ENCODE peak calls at places on chromosome 17, in four cellular contexts. Q is IMR-90, K is HepG2, A is K562. W is an unnamed sample.

GRCh38 chr17:79707441-79707850 is 23.3 kb upstream of the ENPP7 start:
- DNase-seq in K (no peak), Q (no peak), A (no peak), W (no peak)

GRCh38 chr17:81513669-81514484 is 1.3 kb upstream of the ACTG1 start:
- DNase-seq in K (peak), Q (peak), A (no peak), W (peak)

GRCh38 chr17:33751702-33752065 is 458.6 kb upstream of the ASIC2 start:
- DNase-seq in Q (no peak), K (no peak), A (no peak), W (no peak)

GRCh38 chr17:37089998-37090397 is 141.2 kb downstream of the AATF start:
- DNase-seq in A (no peak), K (no peak), Q (no peak), W (no peak)

GRCh38 chr17:43140396-43141332 is 15.5 kb upstream of the BRCA1 start:
- DNase-seq in A (no peak), Q (no peak), K (no peak), W (no peak)

GRCh38 chr17:68035523-68036303 is at the start of gene KPNA2:
- DNase-seq in A (peak), K (peak), Q (peak), W (peak)

GRCh38 chr17:78737332-78737731 is 44.7 kb downstream of the CYTH1 start:
- DNase-seq in Q (peak), A (peak), K (no peak), W (no peak)

GRCh38 chr17:29567362-29568330 is 809 bp upstream of the ABHD15 start:
- DNase-seq in Q (peak), K (peak), A (peak), W (peak)

GRCh38 chr17:66372182-66372581 is 69.8 kb downstream of the PRKCA start:
- DNase-seq in A (no peak), Q (no peak), K (no peak), W (no peak)

GRCh38 chr17:76551685-76552084 is 11.8 kb downstream of the PRCD start:
- DNase-seq in A (no peak), K (no peak), Q (no peak), W (no peak)

GRCh38 chr17:72978593-72979218 is 113.8 kb downstream of the SLC39A11 start:
- DNase-seq in K (no peak), A (peak), Q (no peak), W (no peak)

GRCh38 chr17:27285501-27285900 is 8.4 kb upstream of the WSB1 start:
- DNase-seq in A (no peak), Q (no peak), K (no peak), W (no peak)

GRCh38 chr17:40541060-40541872 is 24.0 kb downstream of the CCR7 start:
- DNase-seq in A (no peak), Q (no peak), K (peak), W (no peak)

GRCh38 chr17:4533522-4534502 is 21.4 kb downstream of the MYBBP1A start:
- DNase-seq in K (peak), Q (no peak), A (no peak), W (no peak)

GRCh38 chr17:27976331-27976730 is 66.1 kb upstream of the NLK start:
- DNase-seq in A (no peak), Q (no peak), K (no peak), W (no peak)

GRCh38 chr17:32006957-32007462 is at the start of gene LRRC37B:
- DNase-seq in Q (peak), K (peak), A (peak), W (peak)

GRCh38 chr17:39027037-39027436 is 59.8 kb upstream of the FBXO47 start:
- DNase-seq in A (peak), Q (no peak), K (no peak), W (no peak)

GRCh38 chr17:27296427-27296979 is 2.6 kb downstream of the WSB1 start:
- DNase-seq in Q (peak), K (no peak), A (no peak), W (peak)

GRCh38 chr17:77471984-77472836 is 331.4 kb downstream of the SEC14L1 start:
- DNase-seq in A (no peak), K (no peak), Q (peak), W (no peak)

GRCh38 chr17:42577140-42577531 is 393 bp downstream of the PSMC3IP start:
- DNase-seq in K (no peak), A (no peak), Q (no peak), W (peak)

GRCh38 chr17:60525347-60525623 is 757 bp downstream of the APPBP2 start:
- DNase-seq in K (no peak), Q (peak), A (no peak), W (no peak)

GRCh38 chr17:78224226-78225087 is 7.0 kb upstream of the TMEM235 start:
- DNase-seq in Q (no peak), K (no peak), A (no peak), W (no peak)

GRCh38 chr17:60077672-60078519 is 825 bp downstream of the HEATR6 start:
- DNase-seq in Q (no peak), A (no peak), K (no peak), W (no peak)

GRCh38 chr17:5580367-5580766 is 3.9 kb downstream of the NLRP1 start:
- DNase-seq in A (no peak), Q (peak), K (no peak), W (no peak)

GRCh38 chr17:55845385-55845784 is 94.5 kb downstream of the PCTP start:
- DNase-seq in A (no peak), K (no peak), Q (peak), W (peak)

GRCh38 chr17:53724726-53725125 is 98.0 kb upstream of the KIF2B start:
- DNase-seq in K (no peak), A (no peak), Q (no peak), W (no peak)

GRCh38 chr17:67082110-67082509 is 37.8 kb downstream of the CACNG1 start:
- DNase-seq in Q (no peak), K (no peak), A (no peak), W (no peak)

GRCh38 chr17:59331929-59332889 is 754 bp downstream of the YPEL2 start:
- DNase-seq in Q (no peak), A (peak), K (no peak), W (no peak)

GRCh38 chr17:77254961-77255741 is 114.4 kb downstream of the SEC14L1 start:
- DNase-seq in Q (peak), A (no peak), K (peak), W (peak)

GRCh38 chr17:81859906-81860755 is at the start of gene P4HB:
- DNase-seq in A (no peak), Q (no peak), K (no peak), W (no peak)

GRCh38 chr17:4186244-4186920 is 43.4 kb downstream of the CYB5D2 start:
- DNase-seq in A (no peak), K (no peak), Q (no peak), W (no peak)

DNA sequence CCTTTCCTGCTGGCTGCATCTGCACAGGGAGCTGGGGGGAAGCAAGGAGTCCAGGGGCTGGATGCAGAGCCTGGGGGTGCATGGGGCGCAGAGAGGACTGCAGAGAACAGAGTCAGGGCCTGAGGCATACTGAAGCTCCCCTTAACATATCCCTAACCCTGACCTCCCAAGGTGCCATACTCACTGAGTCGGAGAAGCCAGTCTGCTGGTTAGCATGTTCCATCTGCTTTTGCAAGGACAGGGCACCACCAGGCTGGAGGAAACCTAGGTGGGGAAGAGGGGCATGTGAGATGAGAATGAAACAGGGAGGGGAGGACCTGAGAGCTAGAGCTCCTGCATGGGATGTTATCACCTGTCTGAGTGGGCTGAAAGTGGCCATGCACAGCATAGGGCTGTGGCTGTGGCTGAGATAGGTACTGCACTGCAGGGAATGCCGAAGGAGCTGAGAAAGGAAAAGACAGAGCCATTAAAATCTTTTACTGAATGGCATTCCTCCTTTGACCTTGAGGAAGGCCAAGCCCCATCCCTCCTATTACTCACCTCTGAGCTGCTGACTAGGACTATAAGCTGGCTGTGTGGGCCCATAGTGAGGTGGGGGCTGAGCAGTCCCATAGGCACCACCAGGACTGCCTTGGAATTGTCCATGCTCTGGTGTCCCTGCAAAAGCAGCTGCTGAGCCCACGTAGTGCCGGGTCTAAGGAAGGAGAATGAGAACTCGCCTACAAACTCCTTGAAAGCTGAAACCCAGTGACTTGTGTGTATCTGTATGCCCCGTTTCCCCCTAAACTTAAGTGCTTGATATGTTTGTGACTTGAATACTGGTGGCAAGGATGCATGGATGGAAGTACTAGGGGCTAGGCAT is 1.9 kb downstream of the GPS2 start:
- DNase-seq in Q (peak), A (no peak), K (peak), W (peak)
- TF ChIP-seq MAZ in Q (no peak), A (no peak), K (no peak), W (no peak)

GRCh38 chr17:16653367-16654041 is at the start of gene ZNF624:
- DNase-seq in Q (peak), K (peak), A (peak), W (peak)
- TF ChIP-seq POLR2A in Q (no peak), K (peak), A (peak), W (peak)

DNA sequence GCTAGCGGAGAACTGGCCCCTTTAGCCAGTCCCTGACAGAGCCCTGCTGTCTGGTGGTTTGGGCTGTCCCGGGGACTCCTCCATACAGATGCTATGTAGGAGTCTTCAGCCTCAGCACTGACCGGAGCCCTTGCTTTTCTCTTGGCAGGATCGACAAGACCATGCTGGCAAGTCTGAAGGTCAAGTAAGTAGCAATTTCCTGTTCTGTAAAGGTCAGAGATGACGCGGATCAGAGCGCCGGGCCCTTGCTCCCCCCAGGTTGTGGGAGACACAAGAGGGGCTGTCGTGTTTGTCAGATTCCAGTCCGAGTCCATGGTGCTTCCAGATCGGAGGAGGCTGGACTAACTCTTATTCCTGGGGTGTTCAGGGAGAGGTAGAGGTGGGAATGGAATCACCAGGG is 4.1 kb downstream of the RAP1GAP2 start:
- DNase-seq in Q (no peak), A (no peak), K (no peak), W (no peak)
- TF ChIP-seq MAZ in Q (no peak), A (no peak), K (no peak), W (no peak)

DNA sequence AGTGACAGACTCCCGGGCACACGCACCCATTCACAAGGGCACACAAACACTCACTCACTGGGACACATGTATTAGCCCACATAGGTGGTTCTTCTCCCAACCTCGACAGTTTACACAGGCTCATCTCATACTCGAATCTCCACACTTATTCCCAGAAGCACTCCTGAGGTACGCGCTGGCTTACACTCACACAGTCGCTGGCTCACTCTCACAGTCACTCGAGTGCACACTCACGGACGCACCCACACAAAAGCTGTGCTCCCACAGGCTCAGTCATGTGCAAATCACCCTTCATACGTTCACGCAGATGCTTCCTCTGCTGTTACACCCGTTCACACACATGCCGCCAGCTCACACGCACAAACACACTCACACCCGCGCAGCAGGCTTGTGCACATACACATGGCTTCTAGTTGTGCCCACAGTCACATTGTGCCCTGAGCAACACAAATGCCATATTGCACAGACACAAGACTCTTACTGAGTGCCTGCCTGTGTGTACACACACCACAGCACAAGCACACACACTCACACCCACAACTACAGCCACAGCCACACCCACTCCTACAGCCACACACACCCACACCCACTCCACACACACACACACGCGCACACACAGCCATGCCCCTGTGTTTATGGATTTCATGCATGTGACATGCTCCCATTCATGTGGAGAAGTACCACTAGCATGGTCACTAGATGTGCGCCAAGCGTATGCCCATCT is 8.4 kb upstream of the PRR29 start:
- DNase-seq in Q (no peak), A (no peak), K (no peak), W (no peak)
- TF ChIP-seq POLR2A in Q (no peak), A (no peak), K (no peak), W (no peak)

GRCh38 chr17:44911133-44912001 is 3.9 kb downstream of the GFAP start:
- DNase-seq in A (peak), K (peak), Q (peak), W (peak)

GRCh38 chr17:44914698-44915271 is 515 bp downstream of the GFAP start:
- DNase-seq in A (no peak), Q (no peak), K (no peak), W (no peak)

GRCh38 chr17:44913676-44914075 is 1.6 kb downstream of the GFAP start:
- DNase-seq in A (peak), Q (no peak), K (no peak), W (no peak)

GRCh38 chr17:44914148-44914547 is 1.2 kb downstream of the GFAP start:
- DNase-seq in A (peak), Q (no peak), K (no peak), W (no peak)

GRCh38 chr17:44912763-44913544 is 2.3 kb downstream of the GFAP start:
- DNase-seq in A (no peak), Q (no peak), K (no peak), W (no peak)
- TF ChIP-seq MAZ in A (no peak), Q (no peak), K (no peak), W (no peak)

DNA sequence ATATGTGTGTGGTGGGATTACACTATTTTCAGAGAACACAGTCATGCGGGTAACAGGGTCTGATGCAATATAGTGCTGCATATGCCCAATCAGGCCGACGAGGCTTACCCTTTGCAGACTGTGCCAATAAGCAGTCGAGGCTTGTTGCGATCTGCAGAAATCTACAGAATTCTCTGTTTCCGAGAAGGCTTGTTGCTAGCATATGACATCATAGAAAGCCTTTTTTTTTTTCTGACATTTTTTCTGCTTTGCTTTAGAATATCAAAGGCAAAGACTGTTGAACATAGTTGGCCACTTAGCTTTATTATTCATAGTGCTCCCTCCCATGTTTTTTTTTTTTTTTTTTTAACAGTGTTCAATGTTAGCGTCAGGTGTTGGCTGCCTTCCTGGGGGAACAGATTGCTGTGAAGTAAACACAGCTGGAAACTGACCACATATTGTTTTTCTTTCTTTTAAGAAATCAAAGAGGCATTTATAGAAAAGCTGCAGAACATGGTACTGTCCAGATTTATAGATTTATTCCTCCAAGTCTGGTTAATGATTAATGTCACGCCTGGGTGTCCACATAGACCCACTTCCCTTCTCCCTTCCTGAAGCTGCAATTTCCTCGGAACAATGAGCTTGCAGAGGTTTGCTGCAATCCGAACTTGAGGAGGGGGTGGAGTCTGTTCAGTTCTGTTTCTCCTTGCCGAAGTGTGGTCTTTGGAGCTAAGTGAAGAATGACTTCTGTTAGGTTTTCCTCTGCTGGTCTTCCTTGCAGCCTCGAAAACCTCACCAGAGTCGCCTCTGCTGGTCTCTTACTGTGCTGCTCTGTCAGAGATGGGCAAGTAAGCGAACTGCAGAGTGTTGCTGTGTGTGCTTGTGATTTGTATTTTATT is 87.3 kb downstream of the MAP2K6 start:
- DNase-seq in K (peak), A (no peak), Q (peak), W (peak)
- TF ChIP-seq POLR2A in K (peak), A (no peak), Q (no peak), W (no peak)

GRCh38 chr17:74153456-74153810 is 50.0 kb upstream of the RPL38 start:
- DNase-seq in Q (no peak), A (no peak), K (no peak), W (no peak)

GRCh38 chr17:74153821-74154430 is 49.6 kb upstream of the RPL38 start:
- DNase-seq in Q (no peak), A (no peak), K (no peak), W (no peak)

GRCh38 chr17:74151551-74152315 is 51.7 kb upstream of the RPL38 start:
- DNase-seq in K (no peak), Q (no peak), A (no peak), W (no peak)

GRCh38 chr17:74150428-74151025 is 53.0 kb upstream of the RPL38 start:
- DNase-seq in K (no peak), A (no peak), Q (no peak), W (no peak)

GRCh38 chr17:74152591-74153455 is 50.7 kb upstream of the RPL38 start:
- DNase-seq in K (no peak), Q (no peak), A (no peak), W (no peak)
- TF ChIP-seq MAZ in K (no peak), Q (no peak), A (no peak), W (no peak)

W was measured in A549.